ENCODE peak calls at places on chromosomes 6 and 20, in seven cellular contexts. D, X, B, E, G, M and U are unnamed samples.

GRCh38 chr6:127023001-127023778 is 95.3 kb upstream of the RSPO3 start:
- DNase-seq in D (no peak), X (no peak), B (no peak), E (no peak), G (no peak), M (no peak), U (no peak)

GRCh38 chr6:45590751-45591184 is 213.0 kb upstream of the SUPT3H start:
- DNase-seq in D (peak), X (no peak), B (no peak), E (no peak), G (no peak), M (no peak), U (no peak)

GRCh38 chr6:125957845-125958244 is 1.3 kb downstream of the HINT3 start:
- DNase-seq in D (peak), X (no peak), B (no peak), E (no peak), G (no peak), M (no peak), U (no peak)

GRCh38 chr6:8392569-8392968 is 42.8 kb downstream of the SLC35B3 start:
- DNase-seq in D (no peak), X (no peak), B (no peak), E (peak), G (no peak), M (no peak), U (no peak)

GRCh38 chr6:117776441-117776840 is 101.2 kb downstream of the NUS1 start:
- DNase-seq in D (no peak), X (no peak), B (no peak), E (no peak), G (no peak), M (no peak), U (no peak)

GRCh38 chr6:56838965-56839364 is 115.9 kb upstream of the BEND6 start:
- DNase-seq in D (no peak), X (no peak), B (no peak), E (no peak), G (no peak), M (no peak), U (no peak)

GRCh38 chr6:67129780-67130179 is 1422.8 kb upstream of the EYS start:
- DNase-seq in D (peak), X (no peak), B (no peak), E (no peak), G (no peak), M (no peak), U (no peak)

GRCh38 chr6:147298461-147298860 is 94.2 kb downstream of the STXBP5 start:
- DNase-seq in D (no peak), X (no peak), B (no peak), E (no peak), G (no peak), M (no peak), U (no peak)

GRCh38 chr6:5937516-5937915 is 69.2 kb downstream of the NRN1 start:
- DNase-seq in D (no peak), X (no peak), B (no peak), E (no peak), G (no peak), M (no peak), U (no peak)

GRCh38 chr6:14276667-14277404 is 159.3 kb downstream of the CD83 start:
- DNase-seq in D (no peak), X (peak), B (no peak), E (peak), G (peak), M (no peak), U (no peak)

GRCh38 chr6:142349215-142349823 is 47.5 kb downstream of the ADGRG6 start:
- DNase-seq in D (no peak), X (no peak), B (no peak), E (no peak), G (no peak), M (no peak), U (no peak)

GRCh38 chr20:59735917-59736316 is 131.6 kb downstream of the PHACTR3 start:
- DNase-seq in D (no peak), X (no peak), B (no peak), E (no peak), G (no peak), M (no peak), U (no peak)

GRCh38 chr6:111804627-111805235 is 68.5 kb downstream of the FYN start:
- DNase-seq in D (peak), X (peak), B (no peak), E (peak), G (peak), M (no peak), U (peak)

GRCh38 chr6:37674161-37674560 is 23.5 kb downstream of the MDGA1 start:
- DNase-seq in D (no peak), X (no peak), B (peak), E (no peak), G (no peak), M (no peak), U (no peak)

GRCh38 chr6:113481441-113481840 is 375.7 kb upstream of the MARCKS start:
- DNase-seq in D (no peak), X (no peak), B (no peak), E (no peak), G (no peak), M (no peak), U (no peak)

GRCh38 chr6:156185113-156185512 is 592.1 kb upstream of the ARID1B start:
- DNase-seq in D (no peak), X (no peak), B (no peak), E (no peak), G (no peak), M (no peak), U (no peak)

GRCh38 chr20:13008761-13009681 is at the start of gene SPTLC3:
- DNase-seq in D (peak), X (peak), B (no peak), E (peak), G (no peak), M (no peak), U (no peak)

GRCh38 chr6:12679291-12679690 is 37.3 kb upstream of the PHACTR1 start:
- DNase-seq in D (no peak), X (no peak), B (no peak), E (no peak), G (no peak), M (no peak), U (no peak)

GRCh38 chr20:59996112-59996511 is 37.9 kb downstream of the CDH26 start:
- DNase-seq in D (no peak), X (no peak), B (no peak), E (no peak), G (no peak), M (no peak), U (no peak)

GRCh38 chr20:48647873-48648272 is 179.9 kb downstream of the PREX1 start:
- DNase-seq in D (no peak), X (no peak), B (no peak), E (no peak), G (no peak), M (no peak), U (no peak)

GRCh38 chr6:154392561-154392960 is 36.0 kb upstream of the IPCEF1 start:
- DNase-seq in D (no peak), X (no peak), B (no peak), E (no peak), G (no peak), M (no peak), U (no peak)

GRCh38 chr6:36839819-36840379 is 655 bp upstream of the CPNE5 start:
- DNase-seq in D (peak), X (no peak), B (no peak), E (peak), G (no peak), M (peak), U (no peak)

GRCh38 chr6:11425431-11425871 is 112.1 kb upstream of the TMEM170B start:
- DNase-seq in D (no peak), X (no peak), B (no peak), E (no peak), G (no peak), M (no peak), U (no peak)

GRCh38 chr6:117542493-117542892 is 59.8 kb downstream of the GOPC start:
- DNase-seq in D (no peak), X (no peak), B (no peak), E (no peak), G (no peak), M (no peak), U (no peak)